ENCODE peak calls at places on chromosome 5, in five cellular contexts. Y, Q, E, L and A are unnamed samples.
A peak's percentile ranks its signal among the peaks of the same experiment; 100 is the strongest.

GRCh38 chr5:149636861-149637246 is 55.6 kb downstream of the ARHGEF37 start:
- DNase-seq in E (peak; percentile 62), L (peak; percentile 71), Y (peak; percentile 75), Q (peak; percentile 75), A (peak; percentile 80)

GRCh38 chr5:132773114-132773513 is 3.9 kb downstream of the SEPTIN8 start:
- DNase-seq in Y (no peak), L (no peak), Q (no peak), E (no peak), A (no peak)

GRCh38 chr5:81936750-81937149 is 35.1 kb upstream of the ATG10 start:
- DNase-seq in Y (no peak), L (no peak), Q (no peak), E (no peak), A (no peak)

GRCh38 chr5:25028994-25029393 is 384.2 kb upstream of the CDH10 start:
- DNase-seq in L (no peak), E (no peak), Y (peak; percentile 3), Q (no peak), A (no peak)

GRCh38 chr5:35947085-35947484 is 8.7 kb upstream of the CAPSL start:
- DNase-seq in L (no peak), Q (no peak), Y (no peak), E (no peak), A (no peak)

GRCh38 chr5:373710-374602 is 52.4 kb downstream of the AHRR start:
- DNase-seq in Y (peak; percentile 85), L (peak; percentile 32), Q (peak; percentile 24), E (peak; percentile 77), A (no peak)

GRCh38 chr5:103037673-103038455 is 82.1 kb downstream of the GIN1 start:
- DNase-seq in Q (no peak), E (peak; percentile 8), L (no peak), Y (no peak), A (no peak)

GRCh38 chr5:153147891-153148623 is 342.4 kb upstream of the GRIA1 start:
- DNase-seq in E (no peak), Q (peak; percentile 20), L (peak; percentile 58), Y (peak; percentile 59), A (peak; percentile 85)

GRCh38 chr5:110458313-110458712 is 268.2 kb downstream of the TMEM232 start:
- DNase-seq in L (no peak), Y (no peak), Q (no peak), E (no peak), A (no peak)

GRCh38 chr5:73748510-73749410 is 122.8 kb downstream of the ARHGEF28 start:
- DNase-seq in Y (peak; percentile 51), E (peak; percentile 53), L (peak; percentile 28), Q (no peak), A (no peak)

GRCh38 chr5:78533356-78533755 is 115.2 kb downstream of the LHFPL2 start:
- DNase-seq in Y (peak; percentile 51), L (no peak), Q (no peak), E (peak; percentile 38), A (peak; percentile 72)

GRCh38 chr5:66337827-66338226 is 193.7 kb downstream of the SREK1 start:
- DNase-seq in L (no peak), Q (no peak), Y (no peak), E (no peak), A (peak; percentile 6)

GRCh38 chr5:106086352-106086751 is 1584.4 kb downstream of the EFNA5 start:
- DNase-seq in E (no peak), Q (no peak), Y (no peak), L (no peak), A (no peak)

GRCh38 chr5:39498247-39498952 is 73.6 kb upstream of the DAB2 start:
- DNase-seq in Q (no peak), Y (peak; percentile 30), L (no peak), E (peak; percentile 67), A (no peak)

GRCh38 chr5:169545762-169546161 is 37.8 kb upstream of the SPDL1 start:
- DNase-seq in Q (no peak), E (peak; percentile 4), L (no peak), Y (no peak), A (peak; percentile 40)

GRCh38 chr5:142184939-142185526 is 76.5 kb downstream of the NDFIP1 start:
- DNase-seq in Y (no peak), L (no peak), E (no peak), Q (no peak), A (no peak)

GRCh38 chr5:176628406-176629228 is 1.7 kb downstream of the SNCB start:
- DNase-seq in E (no peak), Q (no peak), L (no peak), Y (no peak), A (no peak)

GRCh38 chr5:37412515-37412914 is 33.4 kb downstream of the WDR70 start:
- DNase-seq in E (peak; percentile 2), L (no peak), Y (no peak), Q (no peak), A (no peak)
- H3K9ac ChIP-seq in E (no peak overlapping the region), L (no peak overlapping the region), Y (no peak overlapping the region), Q (no peak overlapping the region), A (no peak overlapping the region)

GRCh38 chr5:172491481-172491880 is 37.2 kb upstream of the SH3PXD2B start:
- DNase-seq in Y (no peak), Q (no peak), E (no peak), L (peak; percentile 5), A (no peak)
- H2BK5ac ChIP-seq in Y (no peak overlapping the region), Q (no peak overlapping the region), E (no peak overlapping the region), L (no peak overlapping the region), A (no peak overlapping the region)

DNA sequence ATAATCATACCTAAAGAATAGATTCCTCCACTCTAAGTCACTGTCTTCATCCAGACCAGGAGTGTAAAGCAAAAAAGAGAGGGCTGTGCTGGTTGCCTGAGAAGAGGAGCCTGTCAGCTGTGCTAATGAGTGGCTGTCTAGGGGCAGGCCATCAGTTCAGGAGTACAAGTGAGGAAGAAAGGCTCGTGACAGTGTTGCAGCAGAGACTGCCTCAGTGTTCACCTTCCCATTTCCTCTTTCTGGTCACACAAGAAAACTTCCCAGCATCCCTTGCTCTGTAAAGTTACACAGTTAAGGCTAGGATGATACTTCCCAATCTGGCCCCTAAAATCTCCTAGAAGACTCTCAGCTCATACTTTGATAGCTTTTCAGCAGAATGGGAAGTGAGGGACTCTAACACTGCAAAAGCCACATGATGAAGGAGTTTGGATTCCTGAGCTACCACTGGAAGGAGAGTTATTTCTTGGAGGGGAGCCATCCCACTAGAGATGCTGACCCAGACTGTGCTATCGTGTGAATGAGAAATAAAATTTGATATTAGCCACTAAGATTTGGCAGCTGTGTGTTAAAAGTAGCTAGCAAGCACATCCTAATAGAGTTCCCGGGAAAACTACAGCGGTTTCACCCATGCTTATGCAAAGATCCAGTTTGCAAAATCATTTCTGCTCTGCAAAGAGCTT is 67.1 kb downstream of the ADAMTS12 start:
- DNase-seq in L (no peak), Y (peak; percentile 79), Q (no peak), E (peak; percentile 81), A (no peak)
- H3K79me1 ChIP-seq in L (no peaks in the 10 kb centered on the region), Y (peaks cover 15% of the 10 kb centered on the region), Q (no peaks in the 10 kb centered on the region), E (peaks cover 29% of the 10 kb centered on the region), A (no peaks in the 10 kb centered on the region)

DNA sequence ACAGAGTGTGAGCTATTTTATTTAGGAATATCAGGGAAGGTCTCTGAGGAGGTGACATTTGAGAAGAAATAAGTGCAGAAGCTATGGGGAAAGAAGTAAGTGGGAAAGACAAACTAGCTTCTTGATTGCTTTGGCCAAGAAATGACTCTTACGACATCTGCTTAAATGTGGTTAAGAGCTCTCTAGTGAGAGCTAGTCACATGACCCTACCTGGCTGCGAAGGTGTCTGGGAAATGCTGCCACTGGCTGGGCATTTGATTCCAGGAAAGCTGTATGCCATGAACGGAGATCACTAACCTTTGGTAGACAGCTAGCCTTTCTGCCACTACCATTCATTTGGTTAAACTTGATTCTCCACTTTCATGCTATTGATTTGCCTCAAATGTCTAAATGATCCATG is 80.1 kb downstream of the KIAA0825 start:
- DNase-seq in E (no peak), Y (no peak), Q (no peak), L (no peak), A (no peak)
- H3K9ac ChIP-seq in E (no peak overlapping the region), Y (no peak overlapping the region), Q (no peak overlapping the region), L (no peak overlapping the region), A (no peak overlapping the region)

GRCh38 chr5:80254767-80255424 is 952 bp downstream of the SERINC5 start:
- DNase-seq in L (no peak), E (peak; percentile 28), Q (no peak), Y (peak; percentile 56), A (no peak)
- H2BK5ac ChIP-seq in L (no peak overlapping the region), E (no peak overlapping the region), Q (no peak overlapping the region), Y (no peak overlapping the region), A (no peak overlapping the region)

DNA sequence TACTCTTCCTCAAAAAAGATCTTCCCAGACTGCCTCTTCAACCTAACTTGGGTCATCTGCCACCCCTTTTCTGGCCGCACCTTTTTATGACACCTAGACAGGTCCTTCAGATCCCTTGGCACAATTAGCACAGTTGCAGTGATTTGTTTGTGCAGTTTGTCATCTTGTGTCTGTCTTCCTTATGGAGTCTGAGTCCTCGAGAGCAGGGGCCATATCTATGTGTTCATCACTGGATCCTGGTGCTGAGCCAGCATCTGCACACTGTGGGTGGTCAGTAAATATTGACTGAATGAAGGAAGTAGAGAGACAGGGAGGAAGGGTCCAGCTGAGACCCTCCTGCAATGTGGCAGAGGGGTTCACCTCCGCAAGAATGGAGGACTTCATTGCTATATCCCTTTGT is 14.4 kb downstream of the ERGIC1 start:
- DNase-seq in E (no peak), Y (peak; percentile 36), L (no peak), Q (no peak), A (no peak)
- H3K79me1 ChIP-seq in E (peaks cover 89% of the 10 kb centered on the region), Y (peaks cover 30% of the 10 kb centered on the region), L (peaks cover 6% of the 10 kb centered on the region), Q (peaks cover 20% of the 10 kb centered on the region), A (peaks cover 56% of the 10 kb centered on the region)

GRCh38 chr5:123037104-123037418 is 536 bp upstream of the PPIC start:
- DNase-seq in Y (no peak), L (no peak), E (no peak), Q (no peak), A (no peak)
- H3K9ac ChIP-seq in Y (peak overlapping the region; percentile 89), L (peak overlapping the region; percentile 12), E (peak overlapping the region; percentile 82), Q (no peak overlapping the region), A (peak overlapping the region; percentile 84)